ENCODE peak calls at places on chromosomes 13 and 19, in ten cellular contexts. H is HL-60, S is fibroblast of mammary gland, I is lower leg skin, O is pancreas, L is AG09319, R is cardiac muscle cell, V is cardiac fibroblast, P is heart right ventricle, Q is lung. C is an unnamed sample.

GRCh38 chr13:36385471-36385870 is 39.3 kb upstream of the SPART start:
- DNase-seq in S (peak), R (no peak), H (no peak), Q (no peak), P (no peak), I (no peak), L (no peak), V (no peak), O (no peak), C (no peak)

GRCh38 chr13:49791214-49791752 is 1.2 kb downstream of the KPNA3 start:
- DNase-seq in O (peak), I (no peak), V (peak), H (peak), S (peak), Q (no peak), R (peak), L (no peak), P (no peak), C (no peak)

GRCh38 chr13:106036870-106037269 is 498.6 kb downstream of the EFNB2 start:
- DNase-seq in S (no peak), O (no peak), V (no peak), Q (no peak), R (no peak), P (no peak), L (no peak), H (no peak), I (no peak), C (no peak)

GRCh38 chr13:75357576-75358295 is 124.2 kb downstream of the TBC1D4 start:
- DNase-seq in Q (no peak), S (peak), V (peak), H (peak), L (no peak), O (no peak), P (no peak), I (no peak), R (peak), C (no peak)

GRCh38 chr19:21023901-21024300 is 3.4 kb downstream of the ZNF430 start:
- DNase-seq in H (no peak), Q (no peak), L (no peak), I (no peak), O (no peak), S (peak), V (peak), R (no peak), P (no peak), C (no peak)

GRCh38 chr19:34274284-34274826 is 20.0 kb downstream of the GARRE1 start:
- DNase-seq in O (no peak), I (no peak), V (no peak), Q (no peak), L (no peak), R (peak), P (no peak), H (no peak), S (peak), C (no peak)

GRCh38 chr19:18279516-18280246 is 1.7 kb downstream of the JUND start:
- DNase-seq in Q (peak), L (peak), R (peak), H (peak), P (peak), I (peak), S (peak), O (peak), V (peak), C (peak)

GRCh38 chr13:25111557-25111956 is 15.6 kb downstream of the PABPC3 start:
- DNase-seq in L (no peak), H (no peak), V (no peak), I (no peak), P (no peak), Q (no peak), S (peak), O (no peak), R (no peak), C (peak)

GRCh38 chr13:99995503-99996176 is 14.1 kb downstream of the ZIC2 start:
- DNase-seq in L (no peak), I (no peak), S (no peak), V (no peak), H (no peak), R (no peak), O (no peak), P (no peak), Q (no peak), C (no peak)

GRCh38 chr13:110869231-110869804 is 45.6 kb downstream of the ANKRD10 start:
- DNase-seq in O (no peak), V (no peak), R (no peak), I (no peak), H (no peak), Q (no peak), P (peak), S (peak), L (no peak), C (no peak)

GRCh38 chr13:65929436-65929835 is 1300.7 kb downstream of the PCDH9 start:
- DNase-seq in O (no peak), Q (no peak), H (no peak), R (no peak), I (no peak), P (no peak), S (no peak), L (no peak), V (no peak), C (no peak)

GRCh38 chr19:532578-533484 is 1.3 kb downstream of the CDC34 start:
- DNase-seq in P (peak), I (peak), S (peak), H (no peak), R (peak), Q (peak), V (peak), L (no peak), O (peak), C (no peak)

GRCh38 chr19:48445256-48445605 is 552 bp upstream of the GRWD1 start:
- DNase-seq in S (peak), Q (no peak), R (peak), V (peak), O (no peak), P (no peak), I (peak), H (peak), L (peak), C (no peak)

GRCh38 chr19:48446579-48446978 is 796 bp downstream of the GRWD1 start:
- DNase-seq in V (no peak), O (no peak), S (no peak), R (no peak), H (no peak), P (no peak), I (no peak), L (no peak), Q (no peak), C (no peak)

GRCh38 chr19:48444129-48444932 is 1.5 kb upstream of the GRWD1 start:
- DNase-seq in R (no peak), Q (no peak), L (no peak), H (no peak), V (no peak), I (peak), O (no peak), P (no peak), S (no peak), C (no peak)

GRCh38 chr19:48444933-48445194 is 919 bp upstream of the GRWD1 start:
- DNase-seq in R (peak), P (no peak), I (no peak), Q (no peak), S (no peak), H (no peak), V (peak), O (no peak), L (no peak), C (no peak)

GRCh38 chr19:48445606-48446481 is at the start of gene GRWD1:
- DNase-seq in P (peak), L (peak), I (peak), V (peak), S (peak), Q (peak), O (peak), H (peak), R (peak), C (peak)
- TF ChIP-seq CTCF in P (no peak), L (no peak), I (no peak), V (no peak), S (no peak), Q (no peak), O (no peak), H (no peak), R (peak), C (no peak)

GRCh38 chr19:44576843-44577565 is 36.4 kb upstream of the IGSF23 start:
- DNase-seq in P (no peak), V (peak), O (peak), R (no peak), H (no peak), L (no peak), Q (peak), I (peak), S (peak), C (no peak)
- TF ChIP-seq CTCF in P (peak), V (peak), O (peak), R (peak), H (peak), L (peak), Q (peak), I (no peak), S (peak), C (peak)

GRCh38 chr13:67614577-67614976 is 384.4 kb upstream of the PCDH9 start:
- DNase-seq in R (no peak), S (no peak), I (no peak), P (no peak), O (no peak), V (no peak), H (no peak), Q (no peak), L (no peak), C (no peak)
- TF ChIP-seq CTCF in R (no peak), S (no peak), I (no peak), P (no peak), O (no peak), V (no peak), H (no peak), Q (no peak), L (no peak), C (no peak)

GRCh38 chr19:3966051-3967017 is 4.6 kb downstream of the DAPK3 start:
- DNase-seq in O (peak), H (no peak), S (no peak), V (no peak), R (no peak), I (no peak), L (no peak), Q (no peak), P (no peak), C (no peak)

GRCh38 chr19:3968556-3969434 is 2.1 kb downstream of the DAPK3 start:
- DNase-seq in I (peak), S (peak), O (peak), R (peak), V (peak), P (peak), H (no peak), L (peak), Q (peak), C (peak)

GRCh38 chr19:3970313-3970807 is 539 bp downstream of the DAPK3 start:
- DNase-seq in P (no peak), R (no peak), V (no peak), Q (no peak), H (no peak), S (no peak), O (peak), I (no peak), L (no peak), C (no peak)

GRCh38 chr19:3970808-3971598 is at the start of gene DAPK3:
- DNase-seq in O (peak), H (peak), R (peak), V (peak), L (peak), P (peak), Q (peak), I (peak), S (peak), C (peak)

GRCh38 chr19:3969435-3970312 is 1.2 kb downstream of the DAPK3 start:
- DNase-seq in S (peak), Q (no peak), H (no peak), P (no peak), R (peak), I (no peak), V (peak), L (no peak), O (peak), C (no peak)
- TF ChIP-seq CTCF in S (peak), Q (no peak), H (no peak), P (no peak), R (peak), I (no peak), V (peak), L (peak), O (no peak), C (peak)

GRCh38 chr19:14061751-14062557 is at the start of gene PALM3:
- DNase-seq in H (no peak), S (no peak), V (no peak), P (no peak), O (peak), Q (peak), I (peak), R (no peak), L (no peak), C (no peak)
- TF ChIP-seq CTCF in H (no peak), S (no peak), V (no peak), P (no peak), O (no peak), Q (no peak), I (no peak), R (no peak), L (no peak), C (no peak)

GRCh38 chr13:26629260-26629659 is 71.8 kb downstream of the WASF3 start:
- DNase-seq in R (peak), S (peak), P (no peak), V (no peak), I (no peak), L (no peak), H (no peak), O (no peak), Q (no peak), C (no peak)
- TF ChIP-seq CTCF in R (no peak), S (peak), P (no peak), V (peak), I (no peak), L (peak), H (no peak), O (no peak), Q (no peak), C (no peak)